ENCODE peak calls at places on chromosome 20, in seven cellular contexts. One of them, this sample, is unnamed. For H3K9me3, the result is how much of the 10 kb centered on the place peaks cover.

GRCh38 chr20:63706852-63707557 is 771 bp downstream of the ARFRP1 start:
- DNase-seq in esophagus squamous epithelium: no peak
- DNase-seq in neural progenitor cell: peak
- DNase-seq in psoas muscle: peak
- DNase-seq in fibroblast of lung: peak
- DNase-seq in adrenal gland: peak
- DNase-seq in AG04450: no peak
- DNase-seq in this sample: peak

GRCh38 chr20:37947943-37948342 is 45.0 kb downstream of the VSTM2L start:
- DNase-seq in esophagus squamous epithelium: no peak
- DNase-seq in neural progenitor cell: no peak
- DNase-seq in psoas muscle: no peak
- DNase-seq in fibroblast of lung: no peak
- DNase-seq in adrenal gland: no peak
- DNase-seq in AG04450: no peak
- DNase-seq in this sample: no peak

GRCh38 chr20:36541227-36542018 is at the start of gene MYL9:
- DNase-seq in esophagus squamous epithelium: no peak
- DNase-seq in neural progenitor cell: peak
- DNase-seq in psoas muscle: peak
- DNase-seq in fibroblast of lung: peak
- DNase-seq in adrenal gland: peak
- DNase-seq in AG04450: peak
- DNase-seq in this sample: peak

GRCh38 chr20:59084041-59084841 is 41.7 kb upstream of the PRELID3B start:
- DNase-seq in esophagus squamous epithelium: no peak
- DNase-seq in neural progenitor cell: no peak
- DNase-seq in psoas muscle: peak
- DNase-seq in fibroblast of lung: no peak
- DNase-seq in adrenal gland: no peak
- DNase-seq in AG04450: no peak
- DNase-seq in this sample: peak

GRCh38 chr20:43961541-43962471 is 47.2 kb downstream of the TOX2 start:
- DNase-seq in esophagus squamous epithelium: no peak
- DNase-seq in neural progenitor cell: no peak
- DNase-seq in psoas muscle: peak
- DNase-seq in fibroblast of lung: no peak
- DNase-seq in adrenal gland: no peak
- DNase-seq in AG04450: no peak
- DNase-seq in this sample: no peak

GRCh38 chr20:53891306-53891894 is 179.0 kb downstream of the BCAS1 start:
- DNase-seq in esophagus squamous epithelium: no peak
- DNase-seq in neural progenitor cell: no peak
- DNase-seq in psoas muscle: no peak
- DNase-seq in fibroblast of lung: no peak
- DNase-seq in adrenal gland: no peak
- DNase-seq in AG04450: no peak
- DNase-seq in this sample: no peak

GRCh38 chr20:36092424-36093024 is 62.0 kb upstream of the EPB41L1 start:
- DNase-seq in esophagus squamous epithelium: no peak
- DNase-seq in neural progenitor cell: peak
- DNase-seq in psoas muscle: peak
- DNase-seq in fibroblast of lung: no peak
- DNase-seq in adrenal gland: no peak
- DNase-seq in AG04450: no peak
- DNase-seq in this sample: peak

GRCh38 chr20:62922451-62922921 is 3.8 kb downstream of the DIDO1 start:
- DNase-seq in esophagus squamous epithelium: no peak
- DNase-seq in neural progenitor cell: no peak
- DNase-seq in psoas muscle: no peak
- DNase-seq in fibroblast of lung: no peak
- DNase-seq in adrenal gland: no peak
- DNase-seq in AG04450: no peak
- DNase-seq in this sample: no peak

GRCh38 chr20:21705466-21706344 is at the start of gene PAX1:
- DNase-seq in esophagus squamous epithelium: no peak
- DNase-seq in neural progenitor cell: peak
- DNase-seq in psoas muscle: no peak
- DNase-seq in fibroblast of lung: no peak
- DNase-seq in adrenal gland: no peak
- DNase-seq in AG04450: no peak
- DNase-seq in this sample: no peak

GRCh38 chr20:62205618-62206387 is 14.3 kb downstream of the HRH3 start:
- DNase-seq in esophagus squamous epithelium: no peak
- DNase-seq in neural progenitor cell: no peak
- DNase-seq in psoas muscle: peak
- DNase-seq in fibroblast of lung: no peak
- DNase-seq in adrenal gland: no peak
- DNase-seq in AG04450: no peak
- DNase-seq in this sample: peak

GRCh38 chr20:58638467-58639181 is 12.5 kb upstream of the STX16 start:
- DNase-seq in esophagus squamous epithelium: no peak
- DNase-seq in neural progenitor cell: no peak
- DNase-seq in psoas muscle: no peak
- DNase-seq in fibroblast of lung: no peak
- DNase-seq in adrenal gland: peak
- DNase-seq in AG04450: no peak
- DNase-seq in this sample: no peak

GRCh38 chr20:53463101-53463972 is 130.3 kb downstream of the ZNF217 start:
- DNase-seq in esophagus squamous epithelium: no peak
- DNase-seq in neural progenitor cell: no peak
- DNase-seq in psoas muscle: no peak
- DNase-seq in fibroblast of lung: no peak
- DNase-seq in adrenal gland: no peak
- DNase-seq in AG04450: no peak
- DNase-seq in this sample: no peak

GRCh38 chr20:24783631-24784492 is 165.2 kb upstream of the CST7 start:
- DNase-seq in esophagus squamous epithelium: no peak
- DNase-seq in neural progenitor cell: peak
- DNase-seq in psoas muscle: no peak
- DNase-seq in fibroblast of lung: no peak
- DNase-seq in adrenal gland: no peak
- DNase-seq in AG04450: no peak
- DNase-seq in this sample: no peak

GRCh38 chr20:22974354-22974753 is 60.8 kb upstream of the SSTR4 start:
- DNase-seq in esophagus squamous epithelium: no peak
- DNase-seq in neural progenitor cell: peak
- DNase-seq in psoas muscle: no peak
- DNase-seq in fibroblast of lung: peak
- DNase-seq in adrenal gland: no peak
- DNase-seq in AG04450: no peak
- DNase-seq in this sample: no peak

GRCh38 chr20:60953311-60953710 is 298.8 kb upstream of the CDH4 start:
- DNase-seq in esophagus squamous epithelium: no peak
- DNase-seq in neural progenitor cell: peak
- DNase-seq in psoas muscle: no peak
- DNase-seq in fibroblast of lung: no peak
- DNase-seq in adrenal gland: no peak
- DNase-seq in AG04450: no peak
- DNase-seq in this sample: no peak
- H3K9me3 ChIP-seq in esophagus squamous epithelium: under half
- H3K9me3 ChIP-seq in neural progenitor cell: under half
- H3K9me3 ChIP-seq in psoas muscle: under half
- H3K9me3 ChIP-seq in fibroblast of lung: under half
- H3K9me3 ChIP-seq in adrenal gland: under half
- H3K9me3 ChIP-seq in AG04450: under half
- H3K9me3 ChIP-seq in this sample: under half

GRCh38 chr20:33255005-33255404 is 19.2 kb downstream of the BPIFA1 start:
- DNase-seq in esophagus squamous epithelium: no peak
- DNase-seq in neural progenitor cell: no peak
- DNase-seq in psoas muscle: no peak
- DNase-seq in fibroblast of lung: no peak
- DNase-seq in adrenal gland: no peak
- DNase-seq in AG04450: no peak
- DNase-seq in this sample: no peak

GRCh38 chr20:33250666-33251065 is 14.9 kb downstream of the BPIFA1 start:
- DNase-seq in esophagus squamous epithelium: no peak
- DNase-seq in neural progenitor cell: no peak
- DNase-seq in psoas muscle: no peak
- DNase-seq in fibroblast of lung: no peak
- DNase-seq in adrenal gland: no peak
- DNase-seq in AG04450: no peak
- DNase-seq in this sample: no peak

GRCh38 chr20:33251496-33251895 is 15.7 kb downstream of the BPIFA1 start:
- DNase-seq in esophagus squamous epithelium: no peak
- DNase-seq in neural progenitor cell: no peak
- DNase-seq in psoas muscle: no peak
- DNase-seq in fibroblast of lung: no peak
- DNase-seq in adrenal gland: no peak
- DNase-seq in AG04450: no peak
- DNase-seq in this sample: no peak

GRCh38 chr20:33249456-33249855 is 13.7 kb downstream of the BPIFA1 start:
- DNase-seq in esophagus squamous epithelium: no peak
- DNase-seq in neural progenitor cell: no peak
- DNase-seq in psoas muscle: no peak
- DNase-seq in fibroblast of lung: no peak
- DNase-seq in adrenal gland: no peak
- DNase-seq in AG04450: no peak
- DNase-seq in this sample: no peak

DNA sequence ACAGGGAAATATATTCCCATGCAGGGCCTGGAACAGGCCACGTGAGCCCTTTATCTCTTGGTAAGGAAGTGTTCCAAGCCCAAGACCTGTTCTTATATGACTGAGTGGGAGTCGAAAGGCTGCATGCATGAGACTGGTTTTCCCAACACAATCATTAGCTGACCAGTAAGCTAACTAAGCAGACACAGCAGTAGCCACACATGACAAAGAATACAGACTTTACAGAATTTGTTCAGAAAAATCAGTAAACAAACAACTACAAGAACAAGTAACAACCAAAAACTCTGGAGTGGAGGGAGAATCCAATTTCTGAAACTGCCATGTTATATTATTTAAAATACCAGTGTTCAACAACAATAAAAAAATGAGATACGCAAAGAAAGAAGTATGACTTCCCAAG is 16.7 kb downstream of the BPIFA1 start:
- DNase-seq in esophagus squamous epithelium: no peak
- DNase-seq in neural progenitor cell: no peak
- DNase-seq in psoas muscle: no peak
- DNase-seq in fibroblast of lung: no peak
- DNase-seq in adrenal gland: no peak
- DNase-seq in AG04450: no peak
- DNase-seq in this sample: no peak
- TF ChIP-seq CTCF in esophagus squamous epithelium: no peak
- TF ChIP-seq CTCF in neural progenitor cell: no peak
- TF ChIP-seq CTCF in psoas muscle: no peak
- TF ChIP-seq CTCF in fibroblast of lung: no peak
- TF ChIP-seq CTCF in adrenal gland: no peak
- TF ChIP-seq CTCF in AG04450: no peak
- TF ChIP-seq CTCF in this sample: no peak

GRCh38 chr20:40892642-40893041 is 136.0 kb upstream of the TOP1 start:
- DNase-seq in esophagus squamous epithelium: no peak
- DNase-seq in neural progenitor cell: no peak
- DNase-seq in psoas muscle: no peak
- DNase-seq in fibroblast of lung: no peak
- DNase-seq in adrenal gland: no peak
- DNase-seq in AG04450: no peak
- DNase-seq in this sample: no peak

GRCh38 chr20:40890635-40891034 is 138.0 kb upstream of the TOP1 start:
- DNase-seq in esophagus squamous epithelium: no peak
- DNase-seq in neural progenitor cell: no peak
- DNase-seq in psoas muscle: no peak
- DNase-seq in fibroblast of lung: no peak
- DNase-seq in adrenal gland: no peak
- DNase-seq in AG04450: no peak
- DNase-seq in this sample: no peak

GRCh38 chr20:40897177-40897700 is 131.4 kb upstream of the TOP1 start:
- DNase-seq in esophagus squamous epithelium: no peak
- DNase-seq in neural progenitor cell: no peak
- DNase-seq in psoas muscle: no peak
- DNase-seq in fibroblast of lung: peak
- DNase-seq in adrenal gland: no peak
- DNase-seq in AG04450: peak
- DNase-seq in this sample: no peak

GRCh38 chr20:40893610-40894242 is 134.9 kb upstream of the TOP1 start:
- DNase-seq in esophagus squamous epithelium: no peak
- DNase-seq in neural progenitor cell: no peak
- DNase-seq in psoas muscle: no peak
- DNase-seq in fibroblast of lung: peak
- DNase-seq in adrenal gland: peak
- DNase-seq in AG04450: no peak
- DNase-seq in this sample: no peak

GRCh38 chr20:40895182-40895581 is 133.4 kb upstream of the TOP1 start:
- DNase-seq in esophagus squamous epithelium: no peak
- DNase-seq in neural progenitor cell: no peak
- DNase-seq in psoas muscle: no peak
- DNase-seq in fibroblast of lung: no peak
- DNase-seq in adrenal gland: no peak
- DNase-seq in AG04450: no peak
- DNase-seq in this sample: no peak
- H3K27ac ChIP-seq in esophagus squamous epithelium: no peak
- H3K27ac ChIP-seq in neural progenitor cell: no peak
- H3K27ac ChIP-seq in psoas muscle: no peak
- H3K27ac ChIP-seq in fibroblast of lung: no peak
- H3K27ac ChIP-seq in adrenal gland: no peak
- H3K27ac ChIP-seq in AG04450: no peak
- H3K27ac ChIP-seq in this sample: no peak

DNA sequence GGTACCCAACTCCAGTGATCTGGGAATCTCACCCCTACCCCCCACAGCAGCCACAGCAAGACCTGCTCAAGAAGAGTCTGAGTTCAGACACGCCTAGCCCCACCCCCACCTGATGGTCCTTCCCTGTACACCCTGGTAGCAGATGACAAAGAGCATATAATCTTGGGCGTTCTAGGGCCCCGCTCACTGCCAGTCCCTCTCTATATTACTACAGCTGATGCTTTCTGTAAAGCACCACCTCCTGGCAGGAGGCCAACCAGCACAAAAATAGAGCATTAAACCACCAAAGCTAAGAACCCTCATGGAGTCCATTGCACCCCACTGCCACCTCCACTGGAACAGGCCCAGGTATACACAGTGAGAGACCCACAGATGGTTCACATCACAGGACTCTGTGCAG is 42.3 kb upstream of the FAM210B start:
- DNase-seq in esophagus squamous epithelium: no peak
- DNase-seq in neural progenitor cell: no peak
- DNase-seq in psoas muscle: no peak
- DNase-seq in fibroblast of lung: no peak
- DNase-seq in adrenal gland: no peak
- DNase-seq in AG04450: no peak
- DNase-seq in this sample: no peak
- H3K9me3 ChIP-seq in esophagus squamous epithelium: under half
- H3K9me3 ChIP-seq in neural progenitor cell: under half
- H3K9me3 ChIP-seq in psoas muscle: under half
- H3K9me3 ChIP-seq in fibroblast of lung: under half
- H3K9me3 ChIP-seq in adrenal gland: under half
- H3K9me3 ChIP-seq in AG04450: under half
- H3K9me3 ChIP-seq in this sample: under half

GRCh38 chr20:19880256-19881079 is 122.4 kb downstream of the RIN2 start:
- DNase-seq in esophagus squamous epithelium: no peak
- DNase-seq in neural progenitor cell: no peak
- DNase-seq in psoas muscle: no peak
- DNase-seq in fibroblast of lung: peak
- DNase-seq in adrenal gland: peak
- DNase-seq in AG04450: peak
- DNase-seq in this sample: no peak
- TF ChIP-seq CTCF in esophagus squamous epithelium: no peak
- TF ChIP-seq CTCF in neural progenitor cell: no peak
- TF ChIP-seq CTCF in psoas muscle: no peak
- TF ChIP-seq CTCF in fibroblast of lung: no peak
- TF ChIP-seq CTCF in adrenal gland: no peak
- TF ChIP-seq CTCF in AG04450: no peak
- TF ChIP-seq CTCF in this sample: no peak

GRCh38 chr20:60215786-60216730 is 257.8 kb downstream of the CDH26 start:
- DNase-seq in esophagus squamous epithelium: no peak
- DNase-seq in neural progenitor cell: no peak
- DNase-seq in psoas muscle: no peak
- DNase-seq in fibroblast of lung: no peak
- DNase-seq in adrenal gland: no peak
- DNase-seq in AG04450: no peak
- DNase-seq in this sample: no peak
- H3K27ac ChIP-seq in esophagus squamous epithelium: no peak
- H3K27ac ChIP-seq in neural progenitor cell: no peak
- H3K27ac ChIP-seq in psoas muscle: no peak
- H3K27ac ChIP-seq in fibroblast of lung: no peak
- H3K27ac ChIP-seq in adrenal gland: no peak
- H3K27ac ChIP-seq in AG04450: no peak
- H3K27ac ChIP-seq in this sample: no peak